ENCODE peak calls at places on chromosomes 7 and 10, in ten cellular contexts. L is transverse colon, F is HFF-Myc, Z is AG10803, V is fibroblast of lung, D is OCI-LY7, W is psoas muscle, O is tibial artery, I is thoracic aorta, P is cardiac fibroblast. Q is an unnamed sample.

GRCh38 chr10:2925631-2926030 is 141.7 kb upstream of the PFKP start:
- DNase-seq in L (peak), F (no peak), Z (peak), V (peak), D (no peak), W (peak), O (no peak), I (no peak), P (peak), Q (no peak)

GRCh38 chr10:121222842-121223241 is 371.7 kb downstream of the WDR11 start:
- DNase-seq in L (no peak), F (no peak), Z (no peak), V (no peak), D (no peak), W (no peak), O (no peak), I (no peak), P (no peak), Q (no peak)

GRCh38 chr10:131084791-131085585 is 226.5 kb downstream of the TCERG1L start:
- DNase-seq in L (no peak), F (no peak), Z (no peak), V (no peak), D (no peak), W (no peak), O (no peak), I (no peak), P (no peak), Q (no peak)

GRCh38 chr10:8637640-8638039 is 583.2 kb downstream of the GATA3 start:
- DNase-seq in L (no peak), F (no peak), Z (no peak), V (no peak), D (no peak), W (no peak), O (no peak), I (no peak), P (no peak), Q (no peak)

GRCh38 chr10:69801094-69801433 is 642 bp upstream of the COL13A1 start:
- DNase-seq in L (peak), F (no peak), Z (peak), V (peak), D (peak), W (peak), O (peak), I (no peak), P (peak), Q (no peak)

GRCh38 chr7:119665791-119666190 is 607.2 kb upstream of the KCND2 start:
- DNase-seq in L (no peak), F (no peak), Z (no peak), V (peak), D (no peak), W (no peak), O (no peak), I (no peak), P (peak), Q (no peak)

GRCh38 chr10:87852092-87852491 is 11.2 kb downstream of the KLLN start:
- DNase-seq in L (no peak), F (no peak), Z (no peak), V (no peak), D (no peak), W (no peak), O (no peak), I (no peak), P (no peak), Q (no peak)

GRCh38 chr7:83611776-83612175 is 37.2 kb downstream of the SEMA3E start:
- DNase-seq in L (no peak), F (no peak), Z (no peak), V (no peak), D (no peak), W (no peak), O (no peak), I (no peak), P (no peak), Q (no peak)

GRCh38 chr7:150957119-150958020 is 20.8 kb downstream of the KCNH2 start:
- DNase-seq in L (no peak), F (no peak), Z (no peak), V (no peak), D (no peak), W (no peak), O (no peak), I (no peak), P (no peak), Q (no peak)

GRCh38 chr7:106064836-106065559 is 47.1 kb downstream of the SYPL1 start:
- DNase-seq in L (peak), F (peak), Z (peak), V (peak), D (no peak), W (peak), O (peak), I (peak), P (peak), Q (peak)

GRCh38 chr7:116363637-116364432 is 135.7 kb upstream of the CAV2 start:
- DNase-seq in L (no peak), F (no peak), Z (no peak), V (no peak), D (no peak), W (no peak), O (no peak), I (no peak), P (peak), Q (no peak)

GRCh38 chr7:51786284-51786683 is 469.7 kb upstream of the COBL start:
- DNase-seq in L (no peak), F (no peak), Z (no peak), V (no peak), D (no peak), W (no peak), O (no peak), I (no peak), P (no peak), Q (no peak)

GRCh38 chr10:26733750-26734568 is 36.5 kb downstream of the PDSS1 start:
- DNase-seq in L (peak), F (no peak), Z (no peak), V (no peak), D (no peak), W (no peak), O (no peak), I (no peak), P (no peak), Q (no peak)

GRCh38 chr7:50791921-50792341 is 9.2 kb upstream of the GRB10 start:
- DNase-seq in L (no peak), F (no peak), Z (peak), V (peak), D (no peak), W (no peak), O (no peak), I (no peak), P (peak), Q (no peak)

GRCh38 chr10:101216207-101216607 is 13.1 kb downstream of the LBX1 start:
- DNase-seq in L (no peak), F (no peak), Z (no peak), V (no peak), D (no peak), W (no peak), O (no peak), I (no peak), P (no peak), Q (no peak)

GRCh38 chr10:24114561-24114960 is 94.4 kb upstream of the KIAA1217 start:
- DNase-seq in L (no peak), F (no peak), Z (peak), V (peak), D (no peak), W (no peak), O (no peak), I (no peak), P (no peak), Q (no peak)

GRCh38 chr10:50511512-50512213 is 112.1 kb downstream of the SGMS1 start:
- DNase-seq in L (no peak), F (no peak), Z (no peak), V (peak), D (no peak), W (no peak), O (no peak), I (no peak), P (no peak), Q (no peak)

GRCh38 chr10:22438714-22439113 is 93.4 kb downstream of the SPAG6 start:
- DNase-seq in L (no peak), F (no peak), Z (no peak), V (no peak), D (no peak), W (no peak), O (no peak), I (no peak), P (no peak), Q (no peak)

GRCh38 chr7:93205046-93205445 is 21.2 kb downstream of the HEPACAM2 start:
- DNase-seq in L (no peak), F (no peak), Z (no peak), V (no peak), D (no peak), W (no peak), O (no peak), I (no peak), P (no peak), Q (no peak)

GRCh38 chr10:121240011-121240410 is 358.2 kb downstream of the FGFR2 start:
- DNase-seq in L (peak), F (no peak), Z (no peak), V (no peak), D (no peak), W (no peak), O (no peak), I (no peak), P (no peak), Q (no peak)

GRCh38 chr10:1149793-1150637 is 93.8 kb downstream of the WDR37 start:
- DNase-seq in L (peak), F (no peak), Z (no peak), V (no peak), D (no peak), W (no peak), O (peak), I (no peak), P (no peak), Q (no peak)

GRCh38 chr7:2006921-2007381 is 225.8 kb downstream of the MAD1L1 start:
- DNase-seq in L (peak), F (no peak), Z (no peak), V (no peak), D (no peak), W (peak), O (peak), I (no peak), P (no peak), Q (no peak)

GRCh38 chr7:82562716-82563404 is 119.3 kb upstream of the CACNA2D1 start:
- DNase-seq in L (no peak), F (no peak), Z (peak), V (peak), D (no peak), W (no peak), O (no peak), I (no peak), P (peak), Q (peak)

GRCh38 chr10:79241990-79242619 is 105.2 kb upstream of the PPIF start:
- DNase-seq in L (peak), F (no peak), Z (peak), V (peak), D (peak), W (peak), O (peak), I (no peak), P (peak), Q (no peak)

GRCh38 chr7:137757146-137757925 is 89.4 kb downstream of the DGKI start:
- DNase-seq in L (no peak), F (no peak), Z (peak), V (peak), D (no peak), W (no peak), O (no peak), I (no peak), P (peak), Q (no peak)

GRCh38 chr10:10126231-10126630 is 891.4 kb upstream of the CELF2 start:
- DNase-seq in L (no peak), F (no peak), Z (no peak), V (no peak), D (no peak), W (no peak), O (no peak), I (no peak), P (peak), Q (no peak)

GRCh38 chr10:86301971-86302370 is 64.6 kb downstream of the GRID1 start:
- DNase-seq in L (no peak), F (no peak), Z (no peak), V (no peak), D (no peak), W (no peak), O (peak), I (no peak), P (no peak), Q (no peak)

GRCh38 chr10:18860591-18861205 is 187.9 kb upstream of the MALRD1 start:
- DNase-seq in L (no peak), F (no peak), Z (no peak), V (peak), D (no peak), W (no peak), O (no peak), I (no peak), P (peak), Q (no peak)

GRCh38 chr7:128832880-128833147 is 2.6 kb downstream of the FLNC start:
- DNase-seq in L (no peak), F (no peak), Z (no peak), V (no peak), D (no peak), W (no peak), O (no peak), I (no peak), P (no peak), Q (no peak)

GRCh38 chr10:14092749-14093148 is 238.0 kb downstream of the FRMD4A start:
- DNase-seq in L (no peak), F (no peak), Z (no peak), V (no peak), D (no peak), W (no peak), O (no peak), I (no peak), P (no peak), Q (no peak)

GRCh38 chr7:132373041-132373440 is 203.2 kb downstream of the PLXNA4 start:
- DNase-seq in L (no peak), F (no peak), Z (no peak), V (no peak), D (no peak), W (no peak), O (no peak), I (no peak), P (no peak), Q (no peak)

GRCh38 chr7:47100815-47101435 is 481.0 kb downstream of the TNS3 start:
- DNase-seq in L (peak), F (no peak), Z (peak), V (peak), D (peak), W (no peak), O (no peak), I (no peak), P (peak), Q (no peak)

GRCh38 chr7:138352570-138353461 is 107.2 kb upstream of the TRIM24 start:
- DNase-seq in L (no peak), F (no peak), Z (no peak), V (no peak), D (no peak), W (no peak), O (no peak), I (no peak), P (peak), Q (no peak)

GRCh38 chr10:98340261-98340675 is 72.3 kb upstream of the LOXL4 start:
- DNase-seq in L (no peak), F (no peak), Z (peak), V (no peak), D (peak), W (no peak), O (no peak), I (no peak), P (peak), Q (no peak)

GRCh38 chr7:44116087-44116788 is 7.1 kb downstream of the POLD2 start:
- DNase-seq in L (no peak), F (no peak), Z (no peak), V (no peak), D (no peak), W (no peak), O (no peak), I (no peak), P (no peak), Q (no peak)

GRCh38 chr7:34739651-34740300 is 81.8 kb downstream of the NPSR1 start:
- DNase-seq in L (no peak), F (no peak), Z (no peak), V (no peak), D (no peak), W (no peak), O (no peak), I (no peak), P (no peak), Q (no peak)

DNA sequence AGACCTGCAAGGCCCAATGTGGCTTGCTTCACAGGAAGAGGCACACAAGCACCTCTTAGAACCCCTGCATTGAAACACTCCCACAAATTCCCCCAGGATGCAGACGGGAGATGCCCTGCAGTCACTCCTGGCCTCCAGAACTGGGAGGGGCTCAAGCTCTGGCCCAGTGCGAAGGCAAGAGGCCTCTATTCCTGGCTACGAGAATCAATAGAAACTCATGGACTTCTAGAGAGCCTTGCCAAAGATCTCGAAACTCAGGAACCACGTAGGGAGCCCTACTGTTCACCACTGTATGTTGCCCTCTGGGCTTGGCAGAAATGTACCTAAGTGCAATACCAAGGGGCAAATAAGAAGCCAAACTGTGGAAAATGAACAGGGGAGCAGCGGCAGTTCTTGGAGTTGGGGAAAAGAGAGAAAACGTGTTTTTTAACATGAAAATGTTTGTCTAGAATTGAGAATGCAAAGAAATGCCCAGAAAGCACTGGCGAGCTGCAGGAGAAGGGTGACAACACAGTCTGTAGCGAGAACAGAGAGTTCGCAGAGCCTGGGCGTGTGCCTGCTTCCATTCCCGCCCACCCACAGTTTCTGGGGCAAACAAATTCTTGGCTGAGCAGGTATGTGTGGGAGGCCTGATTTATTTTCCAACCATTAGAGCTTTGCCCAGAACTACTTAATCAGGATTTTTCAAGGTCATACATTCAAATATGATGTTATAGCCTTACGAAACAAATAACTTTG is 260.5 kb upstream of the KLF14 start:
- DNase-seq in L (peak), F (no peak), Z (no peak), V (no peak), D (no peak), W (peak), O (no peak), I (no peak), P (no peak), Q (no peak)
- TF ChIP-seq CTCF in L (no peak), F (no peak), Z (no peak), V (no peak), D (no peak), W (no peak), O (no peak), I (no peak), P (no peak), Q (no peak)

GRCh38 chr7:27193335-27194001 is 6.4 kb downstream of the HOXA13 start:
- DNase-seq in L (no peak), F (no peak), Z (no peak), V (no peak), D (no peak), W (no peak), O (peak), I (no peak), P (no peak), Q (no peak)

GRCh38 chr7:27191081-27191715 is 6.2 kb upstream of the HOXA11 start:
- DNase-seq in L (peak), F (no peak), Z (no peak), V (no peak), D (no peak), W (no peak), O (peak), I (no peak), P (no peak), Q (no peak)

GRCh38 chr7:27192546-27193334 is 7.2 kb downstream of the HOXA13 start:
- DNase-seq in L (peak), F (no peak), Z (no peak), V (no peak), D (no peak), W (no peak), O (peak), I (no peak), P (no peak), Q (no peak)

GRCh38 chr7:27190284-27190748 is 5.3 kb upstream of the HOXA11 start:
- DNase-seq in L (no peak), F (no peak), Z (no peak), V (no peak), D (no peak), W (no peak), O (peak), I (no peak), P (no peak), Q (no peak)

GRCh38 chr7:27191716-27192545 is 6.9 kb upstream of the HOXA11 start:
- DNase-seq in L (peak), F (no peak), Z (no peak), V (no peak), D (no peak), W (no peak), O (peak), I (no peak), P (no peak), Q (no peak)
- H3K4me3 ChIP-seq in L (peak), F (peak), Z (no peak), V (no peak), D (no peak), W (peak), O (peak), I (peak), P (no peak), Q (no peak)

GRCh38 chr10:95745487-95745886 is 10.5 kb upstream of the ENTPD1 start:
- DNase-seq in L (no peak), F (no peak), Z (no peak), V (no peak), D (no peak), W (no peak), O (no peak), I (no peak), P (no peak), Q (no peak)
- TF ChIP-seq CTCF in L (no peak), F (no peak), Z (no peak), V (no peak), D (no peak), W (no peak), O (no peak), I (no peak), P (no peak), Q (no peak)

GRCh38 chr10:72068126-72068765 is 20.1 kb downstream of the SPOCK2 start:
- DNase-seq in L (no peak), F (no peak), Z (no peak), V (no peak), D (no peak), W (no peak), O (no peak), I (no peak), P (no peak), Q (no peak)
- H3K4me3 ChIP-seq in L (no peak), F (no peak), Z (no peak), V (no peak), D (no peak), W (no peak), O (no peak), I (no peak), P (no peak), Q (no peak)

GRCh38 chr7:148390381-148390780 is 200.2 kb upstream of the C7orf33 start:
- DNase-seq in L (no peak), F (no peak), Z (no peak), V (no peak), D (no peak), W (no peak), O (no peak), I (no peak), P (no peak), Q (no peak)
- TF ChIP-seq CTCF in L (no peak), F (no peak), Z (no peak), V (no peak), D (no peak), W (no peak), O (no peak), I (no peak), P (no peak), Q (no peak)

GRCh38 chr10:71770255-71770654 is 3.1 kb downstream of the VSIR start:
- DNase-seq in L (no peak), F (no peak), Z (peak), V (no peak), D (no peak), W (no peak), O (no peak), I (no peak), P (peak), Q (peak)

GRCh38 chr10:71771204-71771603 is 2.1 kb downstream of the VSIR start:
- DNase-seq in L (no peak), F (no peak), Z (no peak), V (no peak), D (no peak), W (no peak), O (no peak), I (no peak), P (no peak), Q (no peak)

GRCh38 chr10:71767420-71768035 is 5.8 kb downstream of the VSIR start:
- DNase-seq in L (peak), F (no peak), Z (peak), V (peak), D (no peak), W (peak), O (no peak), I (no peak), P (peak), Q (no peak)

GRCh38 chr10:71770789-71771188 is 2.5 kb downstream of the VSIR start:
- DNase-seq in L (peak), F (no peak), Z (peak), V (no peak), D (no peak), W (no peak), O (peak), I (no peak), P (peak), Q (no peak)

DNA sequence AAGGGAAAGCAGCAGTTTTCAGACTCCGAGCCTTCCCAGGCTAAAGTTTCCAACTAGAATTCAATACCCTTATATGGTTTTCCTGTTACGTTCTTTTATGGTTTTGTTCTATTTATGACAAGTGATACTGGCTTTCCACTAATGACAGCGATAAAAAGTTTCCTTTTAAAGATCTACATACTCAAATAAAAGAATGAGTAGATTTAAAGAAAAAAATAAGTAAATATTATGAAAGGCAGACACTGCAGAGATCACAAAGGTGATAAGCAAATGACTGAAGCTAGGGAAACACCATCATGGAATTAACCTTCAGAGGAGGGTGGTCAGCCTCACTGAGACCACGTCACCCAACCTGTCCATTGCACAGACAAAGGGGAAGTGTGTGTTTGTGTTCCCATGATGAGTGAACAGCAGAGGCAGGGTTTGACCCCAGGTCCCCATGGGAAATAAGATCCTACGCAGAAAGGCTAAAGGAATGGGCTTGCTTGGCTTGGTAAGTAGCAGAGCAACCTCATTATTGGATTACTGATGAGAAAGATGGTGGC is 4.0 kb downstream of the VSIR start:
- DNase-seq in L (peak), F (no peak), Z (no peak), V (no peak), D (no peak), W (no peak), O (no peak), I (no peak), P (peak), Q (no peak)
- H3K4me3 ChIP-seq in L (peak), F (no peak), Z (no peak), V (peak), D (peak), W (peak), O (peak), I (peak), P (no peak), Q (no peak)